ENCODE peak calls at places on chromosomes 3 and 15, in nine cellular contexts. One of them, this sample, is unnamed.

GRCh38 chr15:98000249-98001203 is 40.0 kb downstream of the ARRDC4 start:
- DNase-seq in hepatocyte: peak
- DNase-seq in fibroblast of pulmonary artery: no peak
- DNase-seq in mesothelial cell of epicardium: no peak
- DNase-seq in IMR-90: no peak
- DNase-seq in fibroblast of the aortic adventitia: peak
- DNase-seq in mucosa of descending colon: peak
- DNase-seq in dorsolateral prefrontal cortex: no peak
- DNase-seq in AG04450: no peak
- DNase-seq in this sample: no peak

GRCh38 chr3:162710332-162711112 is 1213.9 kb downstream of the OTOL1 start:
- DNase-seq in IMR-90: no peak
- DNase-seq in dorsolateral prefrontal cortex: no peak
- DNase-seq in AG04450: no peak
- DNase-seq in mucosa of descending colon: no peak
- DNase-seq in fibroblast of pulmonary artery: no peak
- DNase-seq in fibroblast of the aortic adventitia: no peak
- DNase-seq in hepatocyte: no peak
- DNase-seq in mesothelial cell of epicardium: no peak
- DNase-seq in this sample: no peak

GRCh38 chr3:85589145-85589544 is 630.4 kb downstream of the CADM2 start:
- DNase-seq in AG04450: no peak
- DNase-seq in mucosa of descending colon: no peak
- DNase-seq in fibroblast of the aortic adventitia: peak
- DNase-seq in dorsolateral prefrontal cortex: no peak
- DNase-seq in mesothelial cell of epicardium: no peak
- DNase-seq in IMR-90: peak
- DNase-seq in hepatocyte: no peak
- DNase-seq in fibroblast of pulmonary artery: peak
- DNase-seq in this sample: no peak

GRCh38 chr15:56736881-56737707 is 3.8 kb upstream of the ZNF280D start:
- DNase-seq in mesothelial cell of epicardium: no peak
- DNase-seq in mucosa of descending colon: no peak
- DNase-seq in IMR-90: no peak
- DNase-seq in fibroblast of the aortic adventitia: no peak
- DNase-seq in dorsolateral prefrontal cortex: no peak
- DNase-seq in fibroblast of pulmonary artery: peak
- DNase-seq in hepatocyte: no peak
- DNase-seq in AG04450: no peak
- DNase-seq in this sample: no peak

GRCh38 chr15:58738051-58738707 is 11.3 kb downstream of the ADAM10 start:
- DNase-seq in IMR-90: peak
- DNase-seq in hepatocyte: no peak
- DNase-seq in fibroblast of the aortic adventitia: peak
- DNase-seq in mesothelial cell of epicardium: no peak
- DNase-seq in dorsolateral prefrontal cortex: no peak
- DNase-seq in fibroblast of pulmonary artery: peak
- DNase-seq in mucosa of descending colon: no peak
- DNase-seq in AG04450: no peak
- DNase-seq in this sample: no peak

GRCh38 chr3:110925804-110926203 is 145.8 kb upstream of the NECTIN3 start:
- DNase-seq in AG04450: no peak
- DNase-seq in fibroblast of the aortic adventitia: peak
- DNase-seq in IMR-90: no peak
- DNase-seq in mucosa of descending colon: no peak
- DNase-seq in fibroblast of pulmonary artery: no peak
- DNase-seq in hepatocyte: no peak
- DNase-seq in mesothelial cell of epicardium: no peak
- DNase-seq in dorsolateral prefrontal cortex: no peak
- DNase-seq in this sample: no peak

GRCh38 chr3:37559461-37559860 is 302.2 kb upstream of the CTDSPL start:
- DNase-seq in IMR-90: peak
- DNase-seq in fibroblast of pulmonary artery: peak
- DNase-seq in hepatocyte: no peak
- DNase-seq in mesothelial cell of epicardium: no peak
- DNase-seq in AG04450: no peak
- DNase-seq in mucosa of descending colon: no peak
- DNase-seq in dorsolateral prefrontal cortex: no peak
- DNase-seq in fibroblast of the aortic adventitia: peak
- DNase-seq in this sample: no peak

GRCh38 chr3:38165722-38166387 is 518 bp downstream of the OXSR1 start:
- DNase-seq in fibroblast of the aortic adventitia: peak
- DNase-seq in fibroblast of pulmonary artery: no peak
- DNase-seq in dorsolateral prefrontal cortex: no peak
- DNase-seq in AG04450: no peak
- DNase-seq in hepatocyte: peak
- DNase-seq in IMR-90: peak
- DNase-seq in mucosa of descending colon: peak
- DNase-seq in mesothelial cell of epicardium: no peak
- DNase-seq in this sample: no peak

GRCh38 chr3:151630035-151630434 is 103.7 kb upstream of the AADACL2 start:
- DNase-seq in mucosa of descending colon: no peak
- DNase-seq in IMR-90: no peak
- DNase-seq in mesothelial cell of epicardium: no peak
- DNase-seq in hepatocyte: no peak
- DNase-seq in AG04450: no peak
- DNase-seq in fibroblast of the aortic adventitia: no peak
- DNase-seq in dorsolateral prefrontal cortex: no peak
- DNase-seq in fibroblast of pulmonary artery: no peak
- DNase-seq in this sample: no peak

GRCh38 chr3:27695636-27696035 is 26.5 kb downstream of the EOMES start:
- DNase-seq in IMR-90: no peak
- DNase-seq in mucosa of descending colon: no peak
- DNase-seq in mesothelial cell of epicardium: no peak
- DNase-seq in fibroblast of pulmonary artery: no peak
- DNase-seq in hepatocyte: no peak
- DNase-seq in dorsolateral prefrontal cortex: no peak
- DNase-seq in AG04450: no peak
- DNase-seq in fibroblast of the aortic adventitia: no peak
- DNase-seq in this sample: no peak

GRCh38 chr15:49946681-49947080 is 172.4 kb downstream of the ATP8B4 start:
- DNase-seq in hepatocyte: no peak
- DNase-seq in IMR-90: no peak
- DNase-seq in mucosa of descending colon: no peak
- DNase-seq in fibroblast of the aortic adventitia: no peak
- DNase-seq in dorsolateral prefrontal cortex: no peak
- DNase-seq in AG04450: no peak
- DNase-seq in mesothelial cell of epicardium: no peak
- DNase-seq in fibroblast of pulmonary artery: no peak
- DNase-seq in this sample: no peak

GRCh38 chr15:27816790-27817189 is 282.3 kb downstream of the OCA2 start:
- DNase-seq in AG04450: no peak
- DNase-seq in mesothelial cell of epicardium: no peak
- DNase-seq in dorsolateral prefrontal cortex: no peak
- DNase-seq in IMR-90: no peak
- DNase-seq in fibroblast of pulmonary artery: no peak
- DNase-seq in mucosa of descending colon: no peak
- DNase-seq in fibroblast of the aortic adventitia: no peak
- DNase-seq in hepatocyte: no peak
- DNase-seq in this sample: no peak

GRCh38 chr15:34986326-34987181 is 1.5 kb downstream of the ZNF770 start:
- DNase-seq in fibroblast of the aortic adventitia: no peak
- DNase-seq in dorsolateral prefrontal cortex: no peak
- DNase-seq in fibroblast of pulmonary artery: no peak
- DNase-seq in AG04450: no peak
- DNase-seq in mesothelial cell of epicardium: no peak
- DNase-seq in hepatocyte: no peak
- DNase-seq in mucosa of descending colon: no peak
- DNase-seq in IMR-90: no peak
- DNase-seq in this sample: no peak

GRCh38 chr3:192812736-192813383 is 85.5 kb upstream of the FGF12 start:
- DNase-seq in AG04450: no peak
- DNase-seq in mesothelial cell of epicardium: no peak
- DNase-seq in dorsolateral prefrontal cortex: no peak
- DNase-seq in fibroblast of the aortic adventitia: peak
- DNase-seq in fibroblast of pulmonary artery: peak
- DNase-seq in IMR-90: peak
- DNase-seq in hepatocyte: peak
- DNase-seq in mucosa of descending colon: no peak
- DNase-seq in this sample: peak

GRCh38 chr3:123489400-123490004 is 40.6 kb upstream of the ADCY5 start:
- DNase-seq in mesothelial cell of epicardium: peak
- DNase-seq in hepatocyte: peak
- DNase-seq in IMR-90: peak
- DNase-seq in mucosa of descending colon: peak
- DNase-seq in fibroblast of pulmonary artery: peak
- DNase-seq in dorsolateral prefrontal cortex: peak
- DNase-seq in fibroblast of the aortic adventitia: peak
- DNase-seq in AG04450: peak
- DNase-seq in this sample: peak

GRCh38 chr3:105368575-105369500 is 2.1 kb downstream of the ALCAM start:
- DNase-seq in hepatocyte: peak
- DNase-seq in AG04450: no peak
- DNase-seq in fibroblast of the aortic adventitia: peak
- DNase-seq in mesothelial cell of epicardium: peak
- DNase-seq in mucosa of descending colon: peak
- DNase-seq in IMR-90: peak
- DNase-seq in dorsolateral prefrontal cortex: peak
- DNase-seq in fibroblast of pulmonary artery: peak
- DNase-seq in this sample: peak

GRCh38 chr3:105366302-105367062 is at the start of gene ALCAM:
- DNase-seq in IMR-90: peak
- DNase-seq in mucosa of descending colon: peak
- DNase-seq in dorsolateral prefrontal cortex: peak
- DNase-seq in AG04450: peak
- DNase-seq in fibroblast of the aortic adventitia: peak
- DNase-seq in mesothelial cell of epicardium: peak
- DNase-seq in fibroblast of pulmonary artery: peak
- DNase-seq in hepatocyte: peak
- DNase-seq in this sample: peak

GRCh38 chr3:105367406-105368213 is 901 bp downstream of the ALCAM start:
- DNase-seq in fibroblast of pulmonary artery: peak
- DNase-seq in fibroblast of the aortic adventitia: peak
- DNase-seq in hepatocyte: peak
- DNase-seq in mucosa of descending colon: peak
- DNase-seq in IMR-90: peak
- DNase-seq in AG04450: no peak
- DNase-seq in mesothelial cell of epicardium: no peak
- DNase-seq in dorsolateral prefrontal cortex: peak
- DNase-seq in this sample: peak

GRCh38 chr3:105367063-105367405 is 325 bp downstream of the ALCAM start:
- DNase-seq in mucosa of descending colon: peak
- DNase-seq in mesothelial cell of epicardium: no peak
- DNase-seq in AG04450: no peak
- DNase-seq in IMR-90: no peak
- DNase-seq in hepatocyte: peak
- DNase-seq in fibroblast of pulmonary artery: no peak
- DNase-seq in fibroblast of the aortic adventitia: no peak
- DNase-seq in dorsolateral prefrontal cortex: peak
- DNase-seq in this sample: peak

GRCh38 chr3:105369501-105370371 is 3.0 kb downstream of the ALCAM start:
- DNase-seq in AG04450: no peak
- DNase-seq in fibroblast of the aortic adventitia: peak
- DNase-seq in IMR-90: peak
- DNase-seq in hepatocyte: peak
- DNase-seq in mesothelial cell of epicardium: peak
- DNase-seq in fibroblast of pulmonary artery: peak
- DNase-seq in dorsolateral prefrontal cortex: peak
- DNase-seq in mucosa of descending colon: peak
- DNase-seq in this sample: peak
- TF ChIP-seq CTCF in AG04450: peak
- TF ChIP-seq CTCF in fibroblast of the aortic adventitia: peak
- TF ChIP-seq CTCF in IMR-90: peak
- TF ChIP-seq CTCF in hepatocyte: peak
- TF ChIP-seq CTCF in mesothelial cell of epicardium: peak
- TF ChIP-seq CTCF in fibroblast of pulmonary artery: peak
- TF ChIP-seq CTCF in dorsolateral prefrontal cortex: peak
- TF ChIP-seq CTCF in mucosa of descending colon: peak
- TF ChIP-seq CTCF in this sample: peak

GRCh38 chr3:133962879-133963278 is 66.8 kb downstream of the SLCO2A1 start:
- DNase-seq in mucosa of descending colon: no peak
- DNase-seq in fibroblast of pulmonary artery: peak
- DNase-seq in mesothelial cell of epicardium: no peak
- DNase-seq in fibroblast of the aortic adventitia: peak
- DNase-seq in dorsolateral prefrontal cortex: no peak
- DNase-seq in hepatocyte: peak
- DNase-seq in IMR-90: peak
- DNase-seq in AG04450: no peak
- DNase-seq in this sample: no peak
- TF ChIP-seq CTCF in mucosa of descending colon: no peak
- TF ChIP-seq CTCF in fibroblast of pulmonary artery: no peak
- TF ChIP-seq CTCF in mesothelial cell of epicardium: no peak
- TF ChIP-seq CTCF in fibroblast of the aortic adventitia: no peak
- TF ChIP-seq CTCF in dorsolateral prefrontal cortex: no peak
- TF ChIP-seq CTCF in hepatocyte: no peak
- TF ChIP-seq CTCF in IMR-90: no peak
- TF ChIP-seq CTCF in AG04450: no peak
- TF ChIP-seq CTCF in this sample: no peak

DNA sequence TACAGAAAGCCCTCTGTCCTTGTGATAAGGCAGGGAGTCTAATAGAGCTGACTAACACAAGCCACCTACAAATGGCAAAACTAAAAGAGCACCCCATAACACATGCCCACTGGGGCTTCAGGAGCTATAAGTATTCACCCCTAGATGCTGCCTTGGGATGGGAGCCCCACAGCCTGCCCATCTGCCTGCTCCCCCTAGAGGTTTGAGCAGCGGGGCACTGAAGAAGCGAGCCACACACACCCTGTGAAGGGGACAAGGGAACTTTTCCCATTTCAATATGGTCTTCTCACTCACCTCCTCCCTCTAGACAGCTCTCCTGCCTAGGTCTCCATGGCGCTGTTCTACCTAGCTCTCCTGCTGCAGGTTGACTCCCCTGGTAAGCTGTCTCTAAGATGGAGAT is 261.0 kb downstream of the SHQ1 start:
- DNase-seq in AG04450: no peak
- DNase-seq in mucosa of descending colon: no peak
- DNase-seq in fibroblast of the aortic adventitia: no peak
- DNase-seq in mesothelial cell of epicardium: no peak
- DNase-seq in IMR-90: no peak
- DNase-seq in fibroblast of pulmonary artery: no peak
- DNase-seq in hepatocyte: no peak
- DNase-seq in dorsolateral prefrontal cortex: no peak
- DNase-seq in this sample: no peak
- TF ChIP-seq CTCF in AG04450: no peak
- TF ChIP-seq CTCF in mucosa of descending colon: no peak
- TF ChIP-seq CTCF in fibroblast of the aortic adventitia: no peak
- TF ChIP-seq CTCF in mesothelial cell of epicardium: no peak
- TF ChIP-seq CTCF in IMR-90: no peak
- TF ChIP-seq CTCF in fibroblast of pulmonary artery: no peak
- TF ChIP-seq CTCF in hepatocyte: no peak
- TF ChIP-seq CTCF in dorsolateral prefrontal cortex: no peak
- TF ChIP-seq CTCF in this sample: no peak

DNA sequence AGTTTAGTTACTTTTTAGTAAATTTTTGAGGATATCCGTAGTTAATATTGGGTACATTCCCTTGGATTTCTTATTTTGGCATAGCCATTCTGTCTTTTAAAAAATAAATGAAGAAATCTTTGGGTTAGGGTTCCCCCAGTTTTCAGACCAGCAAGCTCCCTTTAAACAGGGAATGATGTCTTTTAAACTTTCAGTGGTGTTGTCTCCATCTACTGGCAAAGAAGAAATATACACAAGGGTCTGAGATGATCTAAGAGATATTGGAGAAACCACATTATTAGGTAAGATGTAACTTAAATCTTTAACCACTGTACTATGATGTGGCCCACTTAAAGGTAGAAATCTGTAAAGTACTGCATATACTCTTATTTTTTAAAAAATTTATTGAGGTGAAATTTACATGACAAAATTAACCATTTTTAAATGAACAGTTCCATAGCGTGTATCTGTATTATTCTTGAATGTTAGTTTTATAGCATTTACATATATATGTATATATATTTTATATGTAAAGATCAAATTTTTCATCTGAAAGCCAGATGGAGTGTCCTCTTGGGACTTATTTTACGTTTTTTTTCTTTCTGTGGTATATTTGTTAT is 35.1 kb upstream of the EIF3J start:
- DNase-seq in fibroblast of the aortic adventitia: peak
- DNase-seq in mesothelial cell of epicardium: no peak
- DNase-seq in dorsolateral prefrontal cortex: no peak
- DNase-seq in mucosa of descending colon: no peak
- DNase-seq in AG04450: peak
- DNase-seq in hepatocyte: peak
- DNase-seq in fibroblast of pulmonary artery: peak
- DNase-seq in IMR-90: peak
- DNase-seq in this sample: no peak
- TF ChIP-seq CTCF in fibroblast of the aortic adventitia: peak
- TF ChIP-seq CTCF in mesothelial cell of epicardium: peak
- TF ChIP-seq CTCF in dorsolateral prefrontal cortex: peak
- TF ChIP-seq CTCF in mucosa of descending colon: no peak
- TF ChIP-seq CTCF in AG04450: peak
- TF ChIP-seq CTCF in hepatocyte: peak
- TF ChIP-seq CTCF in fibroblast of pulmonary artery: peak
- TF ChIP-seq CTCF in IMR-90: peak
- TF ChIP-seq CTCF in this sample: peak

This sample was measured in neural crest cell.